ENCODE peak calls at places on chromosomes 16 and 17, in four cellular contexts. One of them, this sample, is unnamed.

GRCh38 chr16:85396879-85397871 is 215.9 kb upstream of the GSE1 start:
- DNase-seq in ascending aorta: peak; percentile 52
- DNase-seq in foreskin keratinocyte: no peak
- DNase-seq in mucosa of descending colon: peak; percentile 25
- DNase-seq in this sample: no peak

GRCh38 chr17:82338858-82339633 is 5.5 kb upstream of the SECTM1 start:
- DNase-seq in ascending aorta: no peak
- DNase-seq in foreskin keratinocyte: peak; percentile 68
- DNase-seq in mucosa of descending colon: peak; percentile 77
- DNase-seq in this sample: no peak

GRCh38 chr16:69927056-69927757 is 23.9 kb upstream of the CLEC18A start:
- DNase-seq in ascending aorta: peak; percentile 89
- DNase-seq in foreskin keratinocyte: no peak
- DNase-seq in mucosa of descending colon: no peak
- DNase-seq in this sample: no peak

GRCh38 chr17:7755095-7755890 is 37.7 kb downstream of the DNAH2 start:
- DNase-seq in ascending aorta: no peak
- DNase-seq in foreskin keratinocyte: peak; percentile 68
- DNase-seq in mucosa of descending colon: peak; percentile 77
- DNase-seq in this sample: no peak

GRCh38 chr17:19418312-19418992 is 7.4 kb downstream of the RNF112 start:
- DNase-seq in ascending aorta: peak; percentile 77
- DNase-seq in foreskin keratinocyte: no peak
- DNase-seq in mucosa of descending colon: peak; percentile 25
- DNase-seq in this sample: no peak

GRCh38 chr16:66740533-66740932 is 10.9 kb downstream of the DYNC1LI2 start:
- DNase-seq in ascending aorta: no peak
- DNase-seq in foreskin keratinocyte: no peak
- DNase-seq in mucosa of descending colon: peak; percentile 71
- DNase-seq in this sample: no peak

GRCh38 chr16:12639044-12639443 is 164.6 kb downstream of the CPPED1 start:
- DNase-seq in ascending aorta: no peak
- DNase-seq in foreskin keratinocyte: peak; percentile 56
- DNase-seq in mucosa of descending colon: no peak
- DNase-seq in this sample: no peak

GRCh38 chr17:27978689-27979175 is 63.7 kb upstream of the NLK start:
- DNase-seq in ascending aorta: no peak
- DNase-seq in foreskin keratinocyte: no peak
- DNase-seq in mucosa of descending colon: no peak
- DNase-seq in this sample: no peak

GRCh38 chr16:84718-85452 is 6.9 kb downstream of the MPG start:
- DNase-seq in ascending aorta: peak; percentile 96
- DNase-seq in foreskin keratinocyte: no peak
- DNase-seq in mucosa of descending colon: no peak
- DNase-seq in this sample: no peak

GRCh38 chr16:66099261-66099660 is 267.2 kb upstream of the CDH5 start:
- DNase-seq in ascending aorta: no peak
- DNase-seq in foreskin keratinocyte: no peak
- DNase-seq in mucosa of descending colon: no peak
- DNase-seq in this sample: no peak

GRCh38 chr16:24834459-24835335 is 11.1 kb upstream of the SLC5A11 start:
- DNase-seq in ascending aorta: no peak
- DNase-seq in foreskin keratinocyte: no peak
- DNase-seq in mucosa of descending colon: peak; percentile 86
- DNase-seq in this sample: no peak

GRCh38 chr16:69688589-69688988 is 37.8 kb downstream of the NQO1 start:
- DNase-seq in ascending aorta: no peak
- DNase-seq in foreskin keratinocyte: no peak
- DNase-seq in mucosa of descending colon: no peak
- DNase-seq in this sample: no peak

GRCh38 chr17:27520571-27521185 is 64.4 kb downstream of the KSR1 start:
- DNase-seq in ascending aorta: no peak
- DNase-seq in foreskin keratinocyte: no peak
- DNase-seq in mucosa of descending colon: no peak
- DNase-seq in this sample: no peak

GRCh38 chr17:38587956-38588771 is 17.6 kb downstream of the SRCIN1 start:
- DNase-seq in ascending aorta: no peak
- DNase-seq in foreskin keratinocyte: no peak
- DNase-seq in mucosa of descending colon: no peak
- DNase-seq in this sample: no peak

GRCh38 chr16:81780350-81780749 is 1.3 kb downstream of the PLCG2 start:
- DNase-seq in ascending aorta: no peak
- DNase-seq in foreskin keratinocyte: no peak
- DNase-seq in mucosa of descending colon: no peak
- DNase-seq in this sample: no peak

GRCh38 chr16:83738926-83739503 is 68.8 kb upstream of the HSBP1 start:
- DNase-seq in ascending aorta: no peak
- DNase-seq in foreskin keratinocyte: no peak
- DNase-seq in mucosa of descending colon: no peak
- DNase-seq in this sample: no peak

GRCh38 chr17:14784997-14785696 is 480.0 kb downstream of the PMP22 start:
- DNase-seq in ascending aorta: no peak
- DNase-seq in foreskin keratinocyte: no peak
- DNase-seq in mucosa of descending colon: no peak
- DNase-seq in this sample: no peak

GRCh38 chr16:50093607-50094570 is 28.1 kb downstream of the HEATR3 start:
- DNase-seq in ascending aorta: peak; percentile 85
- DNase-seq in foreskin keratinocyte: no peak
- DNase-seq in mucosa of descending colon: peak; percentile 42
- DNase-seq in this sample: no peak

GRCh38 chr16:57657228-57657627 is 10.9 kb upstream of the ADGRG3 start:
- DNase-seq in ascending aorta: no peak
- DNase-seq in foreskin keratinocyte: no peak
- DNase-seq in mucosa of descending colon: no peak
- DNase-seq in this sample: no peak

GRCh38 chr16:88315543-88316105 is 67.1 kb upstream of the ZNF469 start:
- DNase-seq in ascending aorta: no peak
- DNase-seq in foreskin keratinocyte: no peak
- DNase-seq in mucosa of descending colon: peak; percentile 16
- DNase-seq in this sample: no peak

GRCh38 chr17:37134050-37134449 is 185.3 kb downstream of the AATF start:
- DNase-seq in ascending aorta: no peak
- DNase-seq in foreskin keratinocyte: no peak
- DNase-seq in mucosa of descending colon: no peak
- DNase-seq in this sample: no peak

GRCh38 chr17:76867578-76868175 is 527 bp upstream of the MGAT5B start:
- DNase-seq in ascending aorta: no peak
- DNase-seq in foreskin keratinocyte: no peak
- DNase-seq in mucosa of descending colon: peak; percentile 13
- DNase-seq in this sample: no peak

GRCh38 chr16:81494434-81494806 is 49.8 kb downstream of the CMIP start:
- DNase-seq in ascending aorta: no peak
- DNase-seq in foreskin keratinocyte: no peak
- DNase-seq in mucosa of descending colon: no peak
- DNase-seq in this sample: no peak

GRCh38 chr16:3606441-3606840 is 5.0 kb downstream of the SLX4 start:
- DNase-seq in ascending aorta: peak; percentile 24
- DNase-seq in foreskin keratinocyte: no peak
- DNase-seq in mucosa of descending colon: no peak
- DNase-seq in this sample: no peak

GRCh38 chr17:40809721-40810421 is 10.1 kb upstream of the KRT28 start:
- DNase-seq in ascending aorta: no peak
- DNase-seq in foreskin keratinocyte: no peak
- DNase-seq in mucosa of descending colon: no peak
- DNase-seq in this sample: no peak

GRCh38 chr16:2037631-2038358 is 9.8 kb downstream of the NTHL1 start:
- DNase-seq in ascending aorta: no peak
- DNase-seq in foreskin keratinocyte: no peak
- DNase-seq in mucosa of descending colon: no peak
- DNase-seq in this sample: no peak

GRCh38 chr17:75010683-75011406 is 1.6 kb upstream of the MRPL58 start:
- DNase-seq in ascending aorta: no peak
- DNase-seq in foreskin keratinocyte: peak; percentile 44
- DNase-seq in mucosa of descending colon: peak; percentile 57
- DNase-seq in this sample: no peak

GRCh38 chr17:80992077-80992947 is 671 bp downstream of the CHMP6 start:
- DNase-seq in ascending aorta: no peak
- DNase-seq in foreskin keratinocyte: no peak
- DNase-seq in mucosa of descending colon: no peak
- DNase-seq in this sample: no peak

GRCh38 chr17:56982312-56982711 is 4.4 kb downstream of the SCPEP1 start:
- DNase-seq in ascending aorta: no peak
- DNase-seq in foreskin keratinocyte: peak; percentile 36
- DNase-seq in mucosa of descending colon: no peak
- DNase-seq in this sample: no peak

GRCh38 chr16:84299734-84300440 is 5.2 kb downstream of the WFDC1 start:
- DNase-seq in ascending aorta: no peak
- DNase-seq in foreskin keratinocyte: no peak
- DNase-seq in mucosa of descending colon: no peak
- DNase-seq in this sample: no peak

GRCh38 chr17:59423137-59423703 is 91.8 kb downstream of the YPEL2 start:
- DNase-seq in ascending aorta: peak; percentile 83
- DNase-seq in foreskin keratinocyte: no peak
- DNase-seq in mucosa of descending colon: no peak
- DNase-seq in this sample: no peak

GRCh38 chr17:77371117-77371887 is 230.5 kb downstream of the SEC14L1 start:
- DNase-seq in ascending aorta: no peak
- DNase-seq in foreskin keratinocyte: no peak
- DNase-seq in mucosa of descending colon: no peak
- DNase-seq in this sample: no peak

GRCh38 chr17:73138541-73139138 is 26.2 kb upstream of the SSTR2 start:
- DNase-seq in ascending aorta: no peak
- DNase-seq in foreskin keratinocyte: no peak
- DNase-seq in mucosa of descending colon: no peak
- DNase-seq in this sample: no peak

GRCh38 chr16:49639739-49640388 is 216.0 kb downstream of the ZNF423 start:
- DNase-seq in ascending aorta: peak; percentile 80
- DNase-seq in foreskin keratinocyte: no peak
- DNase-seq in mucosa of descending colon: peak; percentile 14
- DNase-seq in this sample: no peak

DNA sequence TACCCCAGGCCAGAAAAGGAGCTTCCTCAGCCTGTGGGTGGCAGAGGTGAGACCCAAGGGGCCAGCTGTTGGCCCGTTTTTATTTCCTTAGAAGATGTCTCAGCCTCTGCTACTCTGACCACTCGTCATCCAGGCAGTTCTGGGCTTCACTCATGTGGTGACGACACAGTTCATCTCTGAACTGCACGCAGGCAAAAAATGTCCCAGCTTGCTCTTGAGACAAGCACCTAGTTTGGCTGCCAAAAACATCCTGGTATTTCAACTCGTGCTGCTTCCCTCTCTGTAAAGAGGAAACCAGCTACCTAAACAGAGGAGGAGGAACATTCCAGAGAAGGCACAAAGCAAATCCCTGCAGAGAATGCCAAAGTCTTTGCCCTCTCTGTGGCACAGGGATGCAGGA is 125.7 kb downstream of the XYLT1 start:
- DNase-seq in ascending aorta: peak; percentile 80
- DNase-seq in foreskin keratinocyte: no peak
- DNase-seq in mucosa of descending colon: no peak
- DNase-seq in this sample: no peak
- TF ChIP-seq CTCF in ascending aorta: no peak
- TF ChIP-seq CTCF in foreskin keratinocyte: no peak
- TF ChIP-seq CTCF in mucosa of descending colon: no peak
- TF ChIP-seq CTCF in this sample: no peak

GRCh38 chr17:78716814-78717393 is 65.2 kb downstream of the CYTH1 start:
- DNase-seq in ascending aorta: peak; percentile 74
- DNase-seq in foreskin keratinocyte: no peak
- DNase-seq in mucosa of descending colon: peak; percentile 84
- DNase-seq in this sample: no peak
- TF ChIP-seq CTCF in ascending aorta: no peak
- TF ChIP-seq CTCF in foreskin keratinocyte: no peak
- TF ChIP-seq CTCF in mucosa of descending colon: no peak
- TF ChIP-seq CTCF in this sample: no peak

DNA sequence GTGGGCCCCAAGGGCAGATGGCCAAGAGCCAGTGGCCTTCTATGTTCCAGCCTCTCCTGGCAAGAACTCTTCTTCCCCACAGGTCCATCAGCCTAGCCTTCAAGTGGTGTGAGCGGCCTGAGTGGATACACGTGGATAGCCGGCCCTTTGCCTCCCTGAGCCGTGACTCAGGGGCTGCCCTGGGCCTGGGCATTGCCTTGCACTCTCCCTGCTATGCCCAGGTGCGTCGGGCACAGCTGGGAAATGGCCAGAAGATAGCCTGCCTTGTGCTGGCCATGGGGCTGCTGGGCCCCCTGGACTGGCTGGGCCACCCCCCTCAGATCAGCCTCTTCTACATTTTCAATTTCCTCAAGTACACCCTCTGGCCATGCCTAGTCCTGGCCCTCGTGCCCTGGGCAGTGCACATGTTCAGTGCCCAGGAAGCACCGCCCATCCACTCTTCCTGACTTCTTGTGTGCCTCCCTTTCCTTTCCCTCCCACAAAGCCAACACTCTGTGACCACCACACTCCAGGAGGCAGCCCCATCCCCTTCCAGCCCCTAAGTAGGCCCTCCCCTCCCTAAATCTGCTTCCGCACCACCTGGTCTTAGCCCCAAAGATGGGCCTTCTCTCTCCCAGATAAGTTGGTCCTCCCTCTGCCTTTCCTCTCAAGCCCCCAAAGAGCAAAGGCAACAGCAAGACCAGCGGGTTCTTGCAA is 5.2 kb downstream of the G6PC3 start:
- DNase-seq in ascending aorta: no peak
- DNase-seq in foreskin keratinocyte: no peak
- DNase-seq in mucosa of descending colon: no peak
- DNase-seq in this sample: no peak
- TF ChIP-seq CTCF in ascending aorta: no peak
- TF ChIP-seq CTCF in foreskin keratinocyte: no peak
- TF ChIP-seq CTCF in mucosa of descending colon: no peak
- TF ChIP-seq CTCF in this sample: no peak

GRCh38 chr17:31858647-31859486 is at the start of gene COPRS:
- DNase-seq in ascending aorta: peak; percentile 93
- DNase-seq in foreskin keratinocyte: peak; percentile 19
- DNase-seq in mucosa of descending colon: peak; percentile 91
- DNase-seq in this sample: peak; percentile 74
- TF ChIP-seq CTCF in ascending aorta: no peak
- TF ChIP-seq CTCF in foreskin keratinocyte: peak; percentile 34
- TF ChIP-seq CTCF in mucosa of descending colon: no peak
- TF ChIP-seq CTCF in this sample: peak; percentile 12